ENCODE peak calls at places on chromosome 1, in four cellular contexts. One of them, this sample, is unnamed.

GRCh38 chr1:5850503-5850902 is 141.7 kb downstream of the NPHP4 start:
- DNase-seq in COR-L47: no peak
- DNase-seq in stimulated activated naive CD4-positive, alpha-beta T cell: no peak
- DNase-seq in A549: no peak
- DNase-seq in this sample: no peak

GRCh38 chr1:215631489-215631888 is 64.4 kb downstream of the KCTD3 start:
- DNase-seq in COR-L47: peak
- DNase-seq in stimulated activated naive CD4-positive, alpha-beta T cell: no peak
- DNase-seq in A549: peak
- DNase-seq in this sample: no peak

GRCh38 chr1:107997846-107998245 is 32.9 kb upstream of the VAV3 start:
- DNase-seq in A549: no peak
- DNase-seq in COR-L47: no peak
- DNase-seq in stimulated activated naive CD4-positive, alpha-beta T cell: no peak
- DNase-seq in this sample: no peak

GRCh38 chr1:229582011-229582694 is 23.6 kb upstream of the ABCB10 start:
- DNase-seq in COR-L47: peak
- DNase-seq in stimulated activated naive CD4-positive, alpha-beta T cell: no peak
- DNase-seq in A549: no peak
- DNase-seq in this sample: peak

GRCh38 chr1:176790771-176791170 is 327.8 kb downstream of the PAPPA2 start:
- DNase-seq in A549: no peak
- DNase-seq in COR-L47: no peak
- DNase-seq in stimulated activated naive CD4-positive, alpha-beta T cell: no peak
- DNase-seq in this sample: no peak

GRCh38 chr1:192598589-192598988 is 23.0 kb downstream of the RGS1 start:
- DNase-seq in COR-L47: no peak
- DNase-seq in A549: no peak
- DNase-seq in stimulated activated naive CD4-positive, alpha-beta T cell: no peak
- DNase-seq in this sample: no peak

GRCh38 chr1:31701137-31701736 is 2.6 kb downstream of the COL16A1 start:
- DNase-seq in stimulated activated naive CD4-positive, alpha-beta T cell: no peak
- DNase-seq in A549: peak
- DNase-seq in COR-L47: peak
- DNase-seq in this sample: peak

GRCh38 chr1:235953801-235954200 is 87.1 kb upstream of the LYST start:
- DNase-seq in COR-L47: no peak
- DNase-seq in stimulated activated naive CD4-positive, alpha-beta T cell: no peak
- DNase-seq in A549: no peak
- DNase-seq in this sample: no peak

GRCh38 chr1:23825762-23826522 is 713 bp upstream of the HMGCL start:
- DNase-seq in stimulated activated naive CD4-positive, alpha-beta T cell: no peak
- DNase-seq in COR-L47: no peak
- DNase-seq in A549: no peak
- DNase-seq in this sample: no peak

GRCh38 chr1:99565606-99566289 is 80.2 kb upstream of the PALMD start:
- DNase-seq in COR-L47: no peak
- DNase-seq in stimulated activated naive CD4-positive, alpha-beta T cell: no peak
- DNase-seq in A549: no peak
- DNase-seq in this sample: no peak

GRCh38 chr1:4130096-4130495 is 230.0 kb upstream of the C1orf174 start:
- DNase-seq in A549: no peak
- DNase-seq in COR-L47: no peak
- DNase-seq in stimulated activated naive CD4-positive, alpha-beta T cell: no peak
- DNase-seq in this sample: no peak

GRCh38 chr1:185316163-185317033 is 645 bp downstream of the IVNS1ABP start:
- DNase-seq in COR-L47: peak
- DNase-seq in A549: peak
- DNase-seq in stimulated activated naive CD4-positive, alpha-beta T cell: peak
- DNase-seq in this sample: peak

GRCh38 chr1:54559771-54560231 is 11.8 kb downstream of the ACOT11 start:
- DNase-seq in A549: no peak
- DNase-seq in COR-L47: no peak
- DNase-seq in stimulated activated naive CD4-positive, alpha-beta T cell: no peak
- DNase-seq in this sample: no peak

This sample was measured in DMS79 treated with DMSO at 0.1 percent for 48 hours.